ENCODE peak calls at places on chromosomes 13 and 19, in nine cellular contexts. G is cardiac muscle cell, T is psoas muscle, Q is esophagus squamous epithelium, W is endodermal cell, S is sigmoid colon, X is Caco-2, R is colonic mucosa, E is heart left ventricle. B is an unnamed sample. For H3K36me3 and H3K4me1, the result is how much of the 10 kb centered on the place peaks cover.

GRCh38 chr13:29704648-29705047 is 109.2 kb upstream of the SLC7A1 start:
- DNase-seq in G (peak), T (no peak), Q (no peak), W (peak), S (no peak), X (no peak), R (no peak), E (no peak), B (no peak)

GRCh38 chr19:4063369-4064072 is 3.2 kb downstream of the ZBTB7A start:
- DNase-seq in G (no peak), T (peak), Q (no peak), W (peak), S (no peak), X (no peak), R (peak), E (no peak), B (no peak)

GRCh38 chr13:100443278-100443997 is 145.2 kb downstream of the GGACT start:
- DNase-seq in G (no peak), T (no peak), Q (no peak), W (no peak), S (no peak), X (no peak), R (no peak), E (no peak), B (no peak)

GRCh38 chr19:5973867-5974635 is 3.9 kb downstream of the RANBP3 start:
- DNase-seq in G (no peak), T (no peak), Q (no peak), W (no peak), S (peak), X (no peak), R (no peak), E (no peak), B (no peak)

GRCh38 chr19:34430738-34431625 is 2.8 kb downstream of the UBA2 start:
- DNase-seq in G (peak), T (no peak), Q (no peak), W (peak), S (no peak), X (peak), R (no peak), E (no peak), B (no peak)

GRCh38 chr19:50465000-50465399 is 11.3 kb upstream of the EMC10 start:
- DNase-seq in G (no peak), T (no peak), Q (no peak), W (no peak), S (no peak), X (no peak), R (no peak), E (no peak), B (no peak)

GRCh38 chr13:85738696-85739320 is 60.4 kb downstream of the SLITRK6 start:
- DNase-seq in G (no peak), T (no peak), Q (no peak), W (no peak), S (no peak), X (no peak), R (no peak), E (no peak), B (no peak)

GRCh38 chr13:73335938-73336337 is 277.1 kb downstream of the KLF5 start:
- DNase-seq in G (no peak), T (no peak), Q (no peak), W (no peak), S (no peak), X (no peak), R (no peak), E (no peak), B (no peak)

GRCh38 chr19:48664476-48664875 is 8.3 kb downstream of the NTN5 start:
- DNase-seq in G (no peak), T (no peak), Q (no peak), W (no peak), S (no peak), X (no peak), R (no peak), E (no peak), B (no peak)

GRCh38 chr19:40443930-40444180 is 280 bp downstream of the SERTAD3 start:
- DNase-seq in G (no peak), T (no peak), Q (no peak), W (no peak), S (no peak), X (no peak), R (no peak), E (no peak), B (no peak)

GRCh38 chr19:5444431-5444830 is 10.8 kb upstream of the ZNRF4 start:
- DNase-seq in G (no peak), T (no peak), Q (no peak), W (no peak), S (no peak), X (no peak), R (no peak), E (no peak), B (no peak)

GRCh38 chr19:48768989-48769713 is 13.8 kb downstream of the FGF21 start:
- DNase-seq in G (peak), T (no peak), Q (no peak), W (no peak), S (no peak), X (no peak), R (no peak), E (no peak), B (no peak)

GRCh38 chr13:85255978-85256377 is 543.2 kb downstream of the SLITRK6 start:
- DNase-seq in G (peak), T (no peak), Q (no peak), W (no peak), S (no peak), X (no peak), R (no peak), E (no peak), B (no peak)

GRCh38 chr13:23567792-23568480 is 2.3 kb upstream of the TNFRSF19 start:
- DNase-seq in G (peak), T (no peak), Q (no peak), W (peak), S (no peak), X (no peak), R (no peak), E (no peak), B (no peak)

GRCh38 chr19:41298327-41298964 is 11.5 kb upstream of the CCDC97 start:
- DNase-seq in G (peak), T (peak), Q (no peak), W (no peak), S (peak), X (no peak), R (peak), E (peak), B (peak)

GRCh38 chr13:74444161-74444571 is 310.0 kb upstream of the KLF12 start:
- DNase-seq in G (no peak), T (no peak), Q (no peak), W (no peak), S (no peak), X (no peak), R (no peak), E (no peak), B (no peak)

GRCh38 chr19:47124937-47125668 is 5.5 kb upstream of the SAE1 start:
- DNase-seq in G (peak), T (no peak), Q (no peak), W (peak), S (no peak), X (peak), R (no peak), E (no peak), B (no peak)

GRCh38 chr13:75826391-75826790 is 190.3 kb downstream of the LMO7 start:
- DNase-seq in G (no peak), T (no peak), Q (no peak), W (no peak), S (no peak), X (no peak), R (no peak), E (no peak), B (no peak)

GRCh38 chr13:49220035-49220855 is at the start of gene MLNR:
- DNase-seq in G (peak), T (peak), Q (no peak), W (peak), S (no peak), X (peak), R (peak), E (no peak), B (peak)

GRCh38 chr19:44308011-44308410 is 3.2 kb upstream of the ZNF235 start:
- DNase-seq in G (peak), T (no peak), Q (no peak), W (no peak), S (no peak), X (no peak), R (no peak), E (no peak), B (no peak)

GRCh38 chr13:43374621-43375020 is 351.2 kb downstream of the DNAJC15 start:
- DNase-seq in G (peak), T (no peak), Q (no peak), W (no peak), S (no peak), X (no peak), R (no peak), E (no peak), B (no peak)

GRCh38 chr19:4374451-4375163 is 25.7 kb downstream of the SH3GL1 start:
- DNase-seq in G (peak), T (peak), Q (no peak), W (peak), S (peak), X (peak), R (peak), E (no peak), B (peak)

GRCh38 chr13:108961542-108962125 is 332.2 kb downstream of the MYO16 start:
- DNase-seq in G (peak), T (no peak), Q (no peak), W (no peak), S (no peak), X (no peak), R (no peak), E (no peak), B (no peak)

GRCh38 chr13:87827479-87827878 is 156.3 kb downstream of the SLITRK5 start:
- DNase-seq in G (peak), T (no peak), Q (no peak), W (no peak), S (no peak), X (no peak), R (no peak), E (no peak), B (no peak)

GRCh38 chr19:47637550-47637949 is 28.6 kb downstream of the BICRA start:
- DNase-seq in G (peak), T (no peak), Q (no peak), W (no peak), S (no peak), X (no peak), R (no peak), E (no peak), B (no peak)

GRCh38 chr19:38204728-38205127 is 19.3 kb downstream of the DPF1 start:
- DNase-seq in G (no peak), T (no peak), Q (no peak), W (no peak), S (no peak), X (no peak), R (no peak), E (no peak), B (no peak)

GRCh38 chr13:114068723-114069322 is 63.6 kb downstream of the RASA3 start:
- DNase-seq in G (peak), T (no peak), Q (no peak), W (no peak), S (peak), X (no peak), R (no peak), E (peak), B (peak)

GRCh38 chr19:41649827-41650226 is 23.0 kb upstream of the CEACAM4 start:
- DNase-seq in G (no peak), T (no peak), Q (no peak), W (no peak), S (no peak), X (no peak), R (peak), E (no peak), B (no peak)

GRCh38 chr19:40506099-40506498 is 39.3 kb downstream of the SPTBN4 start:
- DNase-seq in G (no peak), T (no peak), Q (no peak), W (no peak), S (no peak), X (no peak), R (no peak), E (no peak), B (no peak)

GRCh38 chr13:53758946-53759345 is 730.3 kb downstream of the OLFM4 start:
- DNase-seq in G (no peak), T (no peak), Q (no peak), W (no peak), S (no peak), X (no peak), R (no peak), E (no peak), B (no peak)

GRCh38 chr19:29805026-29805925 is 6.5 kb upstream of the CCNE1 start:
- DNase-seq in G (no peak), T (peak), Q (no peak), W (no peak), S (no peak), X (no peak), R (no peak), E (no peak), B (no peak)

GRCh38 chr19:42423462-42424344 is 3.5 kb downstream of the LIPE start:
- DNase-seq in G (peak), T (peak), Q (peak), W (peak), S (peak), X (peak), R (peak), E (peak), B (peak)

GRCh38 chr13:27425918-27426630 is 1.7 kb downstream of the GTF3A start:
- DNase-seq in G (peak), T (peak), Q (peak), W (peak), S (peak), X (peak), R (peak), E (peak), B (peak)
- TF ChIP-seq CTCF in G (peak), T (peak), Q (peak), W (peak), S (peak), X (peak), R (no peak), E (peak), B (peak)

GRCh38 chr19:7419153-7419552 is 69.7 kb downstream of the PEX11G start:
- DNase-seq in G (no peak), T (no peak), Q (no peak), W (no peak), S (no peak), X (no peak), R (no peak), E (no peak), B (no peak)

GRCh38 chr19:7418575-7418974 is 69.8 kb downstream of the ARHGEF18 start:
- DNase-seq in G (no peak), T (no peak), Q (no peak), W (no peak), S (no peak), X (no peak), R (no peak), E (no peak), B (no peak)

GRCh38 chr19:7417671-7418324 is 69.1 kb downstream of the ARHGEF18 start:
- DNase-seq in G (no peak), T (no peak), Q (no peak), W (no peak), S (no peak), X (no peak), R (no peak), E (no peak), B (no peak)

GRCh38 chr19:7421941-7422744 is 66.7 kb downstream of the PEX11G start:
- DNase-seq in G (no peak), T (no peak), Q (no peak), W (no peak), S (no peak), X (no peak), R (no peak), E (no peak), B (no peak)

GRCh38 chr19:7419777-7420439 is 68.9 kb downstream of the PEX11G start:
- DNase-seq in G (no peak), T (no peak), Q (no peak), W (no peak), S (no peak), X (no peak), R (no peak), E (no peak), B (no peak)
- H3K36me3 ChIP-seq in G (under half), T (under half), Q (under half), W (under half), S (under half), X (under half), R (under half), E (under half), B (under half)

DNA sequence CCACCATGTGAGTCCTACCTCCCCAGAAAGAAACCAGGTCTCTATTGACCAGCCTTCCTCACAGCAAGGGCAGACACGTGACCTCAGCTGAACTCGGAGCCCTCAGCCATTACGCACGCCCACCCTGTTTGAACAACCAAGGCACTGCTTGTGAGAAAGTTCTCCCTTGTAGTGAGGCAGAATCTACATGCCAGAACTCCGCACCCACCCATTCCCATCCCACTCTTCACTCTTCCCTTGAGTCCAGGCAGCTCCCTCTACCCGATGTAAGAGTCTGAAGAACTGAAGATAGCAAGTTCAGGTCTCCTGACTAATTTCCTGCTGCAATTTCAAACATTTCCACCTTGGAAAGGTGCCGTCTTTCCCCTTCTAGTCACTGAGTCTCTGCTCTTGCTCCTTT is 6.4 kb downstream of the NOVA2 start:
- DNase-seq in G (no peak), T (no peak), Q (no peak), W (no peak), S (no peak), X (no peak), R (no peak), E (no peak), B (no peak)
- H3K4me1 ChIP-seq in G (under half), T (under half), Q (under half), W (under half), S (under half), X (under half), R (under half), E (under half), B (under half)

DNA sequence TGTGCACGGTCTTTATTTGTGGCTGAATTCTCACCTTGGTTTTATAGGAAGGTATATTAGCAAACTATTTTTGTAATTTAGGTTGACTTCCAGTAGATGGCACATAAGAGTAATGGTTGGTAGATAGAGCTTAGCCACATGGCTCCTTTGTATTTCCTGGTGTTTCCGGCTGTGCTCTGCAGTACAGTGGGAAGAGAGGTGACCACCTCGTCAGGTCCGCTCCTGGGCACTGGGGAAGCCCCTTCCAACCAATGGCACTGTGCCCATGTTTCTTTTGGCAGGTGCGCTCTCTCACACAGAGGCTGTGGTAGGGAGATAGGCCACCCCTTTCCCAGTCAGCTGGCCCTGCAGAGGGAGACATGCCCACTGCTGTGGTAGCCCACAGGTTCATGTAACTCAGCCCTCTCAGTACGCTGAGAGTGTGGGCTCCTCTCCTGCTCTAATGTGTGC is 74.3 kb upstream of the ATP12A start:
- DNase-seq in G (peak), T (no peak), Q (no peak), W (peak), S (no peak), X (no peak), R (no peak), E (no peak), B (no peak)
- TF ChIP-seq CTCF in G (peak), T (no peak), Q (peak), W (peak), S (no peak), X (no peak), R (no peak), E (no peak), B (peak)

DNA sequence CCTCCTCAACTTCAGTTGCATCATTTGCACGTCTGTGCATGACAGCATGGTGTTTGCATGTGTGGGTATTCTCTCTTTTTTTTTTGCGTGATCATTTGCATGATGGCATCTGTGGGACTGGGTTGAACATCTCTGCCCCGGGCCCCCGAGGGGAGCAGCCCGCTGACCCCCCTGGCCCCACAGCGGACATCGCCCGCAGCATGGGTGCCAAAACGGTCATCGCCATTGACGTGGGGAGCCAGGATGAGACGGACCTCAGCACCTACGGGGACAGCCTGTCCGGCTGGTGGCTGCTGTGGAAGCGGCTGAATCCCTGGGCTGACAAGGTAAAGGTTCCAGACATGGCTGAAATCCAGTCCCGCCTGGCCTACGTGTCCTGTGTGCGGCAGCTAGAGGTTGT is 23.1 kb downstream of the PNPLA6 start:
- DNase-seq in G (no peak), T (no peak), Q (no peak), W (no peak), S (no peak), X (no peak), R (no peak), E (no peak), B (no peak)
- H3K36me3 ChIP-seq in G (under half), T (half or more), Q (half or more), W (under half), S (half or more), X (under half), R (under half), E (under half), B (half or more)

GRCh38 chr19:8695501-8695900 is 3.1 kb downstream of the ACTL9 start:
- DNase-seq in G (no peak), T (no peak), Q (no peak), W (no peak), S (no peak), X (no peak), R (no peak), E (no peak), B (no peak)
- H3K4me1 ChIP-seq in G (under half), T (under half), Q (under half), W (under half), S (under half), X (under half), R (under half), E (under half), B (under half)

GRCh38 chr19:19345232-19345631 is 24.6 kb downstream of the MAU2 start:
- DNase-seq in G (no peak), T (no peak), Q (no peak), W (no peak), S (no peak), X (no peak), R (no peak), E (no peak), B (no peak)

GRCh38 chr19:19343762-19344161 is 23.1 kb downstream of the MAU2 start:
- DNase-seq in G (no peak), T (no peak), Q (no peak), W (no peak), S (no peak), X (no peak), R (no peak), E (no peak), B (no peak)

GRCh38 chr19:19341026-19341425 is 20.4 kb downstream of the MAU2 start:
- DNase-seq in G (no peak), T (no peak), Q (no peak), W (no peak), S (no peak), X (no peak), R (no peak), E (no peak), B (no peak)

GRCh38 chr19:19343016-19343362 is 22.4 kb downstream of the MAU2 start:
- DNase-seq in G (no peak), T (no peak), Q (no peak), W (no peak), S (no peak), X (no peak), R (no peak), E (no peak), B (no peak)

DNA sequence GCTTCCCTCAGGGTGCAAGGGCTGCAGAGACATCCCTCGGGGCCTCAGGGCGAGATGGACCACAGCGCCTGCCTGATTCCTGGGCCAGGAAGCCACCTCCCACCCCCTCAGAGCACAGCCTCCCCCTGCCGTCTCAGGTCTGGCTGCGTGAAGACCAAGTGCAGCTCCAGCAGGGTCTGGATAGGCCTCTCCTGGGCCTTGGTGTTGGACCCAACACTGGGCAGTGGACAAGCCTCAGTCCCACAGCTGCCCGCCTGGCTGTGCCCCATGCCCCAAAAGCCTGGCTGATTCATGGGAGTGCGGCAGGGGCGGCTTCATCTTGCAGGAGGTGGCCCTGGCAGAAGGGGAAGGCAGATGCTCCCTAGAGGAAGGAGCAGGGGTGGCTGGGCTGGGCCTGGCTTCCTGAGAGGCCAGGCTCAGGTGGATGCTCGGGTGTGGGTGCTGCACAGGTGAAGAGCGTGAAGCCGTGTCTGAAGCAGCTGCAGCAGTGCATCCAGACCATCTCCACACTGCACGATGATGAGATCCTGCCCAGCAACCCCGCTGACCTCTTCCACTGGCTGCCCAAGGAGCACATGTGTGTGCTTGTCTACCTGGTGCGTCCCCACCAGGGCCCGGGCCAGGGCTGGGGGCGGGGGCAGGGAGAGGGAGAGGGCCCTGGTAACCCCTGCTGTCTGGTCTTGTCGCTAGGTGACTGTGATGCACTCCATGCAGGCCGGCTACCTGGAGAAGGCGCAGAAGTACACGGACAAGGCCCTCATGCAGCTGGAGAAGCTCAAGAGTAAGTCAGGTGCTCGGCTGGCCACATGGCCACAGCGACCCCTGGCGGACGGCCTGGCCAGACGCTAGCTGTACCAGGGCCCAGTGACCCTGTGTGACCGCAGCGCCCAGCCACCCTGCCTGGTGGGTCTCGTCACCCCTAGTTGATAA is 21.7 kb downstream of the MAU2 start:
- DNase-seq in G (peak), T (peak), Q (no peak), W (peak), S (no peak), X (peak), R (peak), E (peak), B (peak)
- TF ChIP-seq CTCF in G (peak), T (peak), Q (peak), W (peak), S (peak), X (peak), R (peak), E (peak), B (peak)

B was measured in upper lobe of right lung.